ENCODE peak calls at places on chromosomes 12 and 14, in six cellular contexts. N, C, Q, T, W and D are unnamed samples.

GRCh38 chr12:54413284-54414190 is 5.5 kb downstream of the ITGA5 start:
- DNase-seq in T (no peak), N (no peak), C (peak; percentile 94), Q (no peak), W (no peak), D (no peak)

GRCh38 chr12:3747543-3747942 is 5.4 kb downstream of the CRACR2A start:
- DNase-seq in T (no peak), Q (no peak), N (no peak), W (no peak), C (no peak), D (no peak)

GRCh38 chr14:61535470-61535869 is 159.8 kb upstream of the HIF1A start:
- DNase-seq in W (no peak), T (no peak), C (no peak), Q (no peak), N (no peak), D (no peak)

GRCh38 chr14:56199095-56199975 is 81.1 kb downstream of the PELI2 start:
- DNase-seq in W (peak; percentile 91), N (peak; percentile 60), Q (no peak), C (no peak), T (peak; percentile 94), D (no peak)

GRCh38 chr12:30286345-30286926 is 409.2 kb downstream of the IPO8 start:
- DNase-seq in Q (peak; percentile 23), N (no peak), C (no peak), T (peak; percentile 36), W (no peak), D (peak; percentile 7)

GRCh38 chr12:4825139-4825858 is 84.4 kb upstream of the KCNA1 start:
- DNase-seq in T (no peak), Q (no peak), W (no peak), N (no peak), C (no peak), D (no peak)

GRCh38 chr14:93932642-93933041 is 5.5 kb downstream of the FAM181A start:
- DNase-seq in W (no peak), C (no peak), Q (no peak), T (no peak), N (no peak), D (no peak)

GRCh38 chr12:82097438-82097837 is 260.7 kb downstream of the CCDC59 start:
- DNase-seq in W (no peak), T (no peak), Q (no peak), N (no peak), C (no peak), D (no peak)

GRCh38 chr12:132178801-132179401 is 34.6 kb downstream of the NOC4L start:
- DNase-seq in C (no peak), W (no peak), N (no peak), Q (peak; percentile 15), T (no peak), D (no peak)

GRCh38 chr12:55955800-55956508 is 9.9 kb downstream of the PMEL start:
- DNase-seq in W (no peak), C (peak; percentile 71), T (peak; percentile 83), Q (peak; percentile 92), N (no peak), D (peak; percentile 90)

GRCh38 chr12:112985655-112986290 is 7.5 kb downstream of the OAS2 start:
- DNase-seq in C (no peak), N (no peak), W (no peak), Q (no peak), T (no peak), D (no peak)

GRCh38 chr14:94921870-94922585 is 152.1 kb upstream of the GSC start:
- DNase-seq in C (no peak), N (no peak), Q (no peak), T (no peak), W (peak; percentile 17), D (no peak)

GRCh38 chr14:92600318-92601053 is 86.9 kb downstream of the RIN3 start:
- DNase-seq in N (no peak), C (no peak), W (peak; percentile 82), T (peak; percentile 12), Q (no peak), D (no peak)

GRCh38 chr12:57740656-57741412 is 2.3 kb upstream of the AGAP2 start:
- DNase-seq in Q (no peak), C (peak; percentile 89), T (no peak), N (no peak), W (no peak), D (no peak)

GRCh38 chr14:95683793-95684192 is 2.4 kb upstream of the TCL1B start:
- DNase-seq in W (no peak), T (no peak), C (peak; percentile 15), N (no peak), Q (no peak), D (peak; percentile 42)